ENCODE peak calls at places on chromosome 5, in four cellular contexts. One of them, this sample, is unnamed.
A peak's percentile ranks its signal among the peaks of the same experiment; 100 is the strongest.

GRCh38 chr5:16935271-16936149 is 578 bp downstream of the MYO10 start:
- DNase-seq in K562: no peak
- DNase-seq in IMR-90: no peak
- DNase-seq in GM12878: no peak
- DNase-seq in this sample: peak; percentile 87

GRCh38 chr5:14503681-14504331 is 77.8 kb upstream of the OTULINL start:
- DNase-seq in IMR-90: no peak
- DNase-seq in K562: no peak
- DNase-seq in GM12878: no peak
- DNase-seq in this sample: no peak

GRCh38 chr5:122816726-122817125 is 28.7 kb upstream of the SNX24 start:
- DNase-seq in GM12878: no peak
- DNase-seq in IMR-90: no peak
- DNase-seq in K562: no peak
- DNase-seq in this sample: no peak

GRCh38 chr5:137582218-137582617 is 83.1 kb upstream of the SPOCK1 start:
- DNase-seq in GM12878: no peak
- DNase-seq in IMR-90: no peak
- DNase-seq in K562: no peak
- DNase-seq in this sample: no peak

GRCh38 chr5:95723632-95724369 is 7.3 kb upstream of the RHOBTB3 start:
- DNase-seq in K562: peak; percentile 81
- DNase-seq in IMR-90: peak; percentile 58
- DNase-seq in GM12878: no peak
- DNase-seq in this sample: no peak

GRCh38 chr5:138018844-138019243 is 14.0 kb downstream of the FAM13B start:
- DNase-seq in GM12878: no peak
- DNase-seq in IMR-90: peak; percentile 45
- DNase-seq in K562: no peak
- DNase-seq in this sample: no peak

GRCh38 chr5:164301136-164301535 is 795.7 kb downstream of the MAT2B start:
- DNase-seq in K562: no peak
- DNase-seq in IMR-90: no peak
- DNase-seq in GM12878: no peak
- DNase-seq in this sample: no peak

GRCh38 chr5:56060276-56061110 is 65.7 kb upstream of the IL6ST start:
- DNase-seq in K562: no peak
- DNase-seq in GM12878: no peak
- DNase-seq in IMR-90: no peak
- DNase-seq in this sample: no peak

GRCh38 chr5:96896806-96897205 is 20.5 kb downstream of the ERAP2 start:
- DNase-seq in GM12878: no peak
- DNase-seq in IMR-90: no peak
- DNase-seq in K562: no peak
- DNase-seq in this sample: no peak

GRCh38 chr5:33659526-33660169 is 218.9 kb downstream of the TARS1 start:
- DNase-seq in K562: no peak
- DNase-seq in GM12878: no peak
- DNase-seq in IMR-90: no peak
- DNase-seq in this sample: no peak

GRCh38 chr5:91641730-91642350 is 258.7 kb upstream of the ARRDC3 start:
- DNase-seq in K562: peak; percentile 25
- DNase-seq in GM12878: no peak
- DNase-seq in IMR-90: peak; percentile 41
- DNase-seq in this sample: no peak

GRCh38 chr5:138697720-138698360 is 55.4 kb upstream of the CTNNA1 start:
- DNase-seq in K562: no peak
- DNase-seq in GM12878: no peak
- DNase-seq in IMR-90: no peak
- DNase-seq in this sample: no peak

GRCh38 chr5:126106032-126106431 is 317.2 kb upstream of the GRAMD2B start:
- DNase-seq in IMR-90: no peak
- DNase-seq in K562: no peak
- DNase-seq in GM12878: no peak
- DNase-seq in this sample: no peak

GRCh38 chr5:88094403-88094802 is 174.2 kb downstream of the TMEM161B start:
- DNase-seq in IMR-90: no peak
- DNase-seq in GM12878: no peak
- DNase-seq in K562: no peak
- DNase-seq in this sample: no peak

GRCh38 chr5:82364497-82364896 is 86.3 kb upstream of the RPS23 start:
- DNase-seq in GM12878: no peak
- DNase-seq in IMR-90: peak; percentile 71
- DNase-seq in K562: peak; percentile 33
- DNase-seq in this sample: no peak

GRCh38 chr5:82367930-82368329 is 89.8 kb upstream of the RPS23 start:
- DNase-seq in IMR-90: no peak
- DNase-seq in GM12878: no peak
- DNase-seq in K562: no peak
- DNase-seq in this sample: no peak

GRCh38 chr5:82365026-82365425 is 86.9 kb upstream of the RPS23 start:
- DNase-seq in K562: no peak
- DNase-seq in IMR-90: no peak
- DNase-seq in GM12878: no peak
- DNase-seq in this sample: no peak

GRCh38 chr5:82363524-82363923 is 85.4 kb upstream of the RPS23 start:
- DNase-seq in GM12878: no peak
- DNase-seq in K562: no peak
- DNase-seq in IMR-90: no peak
- DNase-seq in this sample: no peak

GRCh38 chr5:82365744-82366228 is 87.6 kb upstream of the RPS23 start:
- DNase-seq in GM12878: no peak
- DNase-seq in K562: no peak
- DNase-seq in IMR-90: peak; percentile 80
- DNase-seq in this sample: no peak
- TF ChIP-seq CHD1 in GM12878: no peak
- TF ChIP-seq CHD1 in K562: no peak
- TF ChIP-seq CHD1 in IMR-90: no peak
- TF ChIP-seq CHD1 in this sample: no peak

GRCh38 chr5:167992868-167993267 is 298.6 kb upstream of the WWC1 start:
- DNase-seq in IMR-90: no peak
- DNase-seq in K562: no peak
- DNase-seq in GM12878: no peak
- DNase-seq in this sample: no peak

GRCh38 chr5:167999182-167999581 is 292.3 kb upstream of the WWC1 start:
- DNase-seq in K562: no peak
- DNase-seq in GM12878: no peak
- DNase-seq in IMR-90: no peak
- DNase-seq in this sample: no peak

GRCh38 chr5:167995844-167996400 is 295.5 kb upstream of the WWC1 start:
- DNase-seq in K562: no peak
- DNase-seq in GM12878: no peak
- DNase-seq in IMR-90: no peak
- DNase-seq in this sample: no peak

GRCh38 chr5:167998148-167998767 is 293.2 kb upstream of the WWC1 start:
- DNase-seq in K562: no peak
- DNase-seq in IMR-90: peak; percentile 6
- DNase-seq in GM12878: no peak
- DNase-seq in this sample: no peak

DNA sequence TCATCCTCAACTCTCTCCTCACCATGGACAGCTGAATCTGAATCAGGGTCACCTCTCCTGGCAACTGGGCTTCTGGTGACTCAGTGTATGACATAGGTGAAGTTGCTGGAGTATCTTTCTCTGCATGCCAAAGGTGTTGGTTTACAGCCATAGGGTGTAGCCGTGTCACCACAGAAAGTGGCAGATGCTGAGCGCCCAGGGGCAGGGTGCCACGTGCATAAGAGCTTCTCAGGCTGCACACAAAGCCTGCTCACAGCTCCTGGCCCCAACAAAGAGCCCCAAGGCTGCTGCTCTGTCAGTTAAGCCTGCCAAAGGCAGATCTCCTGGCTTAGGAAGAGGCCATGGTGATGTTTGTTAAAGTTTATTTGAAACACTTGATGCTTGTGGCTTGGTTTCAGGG is 297.7 kb upstream of the WWC1 start:
- DNase-seq in IMR-90: no peak
- DNase-seq in GM12878: no peak
- DNase-seq in K562: no peak
- DNase-seq in this sample: no peak
- TF ChIP-seq CHD1 in IMR-90: no peak
- TF ChIP-seq CHD1 in GM12878: no peak
- TF ChIP-seq CHD1 in K562: no peak
- TF ChIP-seq CHD1 in this sample: no peak

DNA sequence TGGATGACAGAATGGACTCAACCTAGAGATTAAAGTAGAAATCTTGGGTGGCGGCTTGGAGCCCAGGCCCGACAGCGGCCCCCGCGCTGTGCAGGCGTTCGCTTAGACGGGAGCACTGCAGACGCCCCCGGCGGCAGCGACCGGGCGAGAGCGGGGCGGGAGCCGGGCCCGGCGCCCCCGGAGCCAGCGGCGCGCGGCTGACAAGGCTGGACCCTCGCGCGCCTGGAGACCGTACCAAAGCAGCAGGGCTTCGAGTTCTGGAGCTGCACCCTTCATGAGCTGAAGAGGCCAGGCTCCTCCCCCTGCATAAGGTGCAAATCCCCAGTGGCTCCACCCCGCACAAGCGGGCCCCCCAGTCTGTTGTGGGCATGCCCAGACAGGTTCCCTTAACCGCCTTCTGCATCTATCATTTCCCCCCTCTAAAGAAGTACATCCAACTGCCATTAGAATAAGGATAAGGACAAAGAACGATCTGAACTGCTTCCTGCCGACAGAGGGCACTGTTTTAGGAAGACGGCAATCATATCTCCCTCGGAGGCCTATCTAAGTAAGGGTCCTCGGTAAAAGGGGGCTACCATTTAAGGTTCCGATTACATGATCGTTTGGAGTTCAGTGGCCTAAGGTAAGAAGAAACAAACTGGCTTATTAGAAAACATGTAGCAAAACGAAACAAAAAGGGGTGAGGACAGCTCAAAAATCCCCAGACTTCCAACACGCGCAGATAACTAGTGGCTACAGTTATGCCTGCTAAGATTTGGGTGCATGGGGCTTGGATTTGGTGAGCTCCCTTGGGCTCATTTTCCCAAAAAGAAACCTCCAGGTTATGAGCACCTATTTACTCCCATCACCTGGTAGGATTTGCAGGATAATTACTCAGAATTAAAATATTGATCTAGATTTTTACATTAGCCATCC is 66.3 kb downstream of the RGMB start:
- DNase-seq in IMR-90: no peak
- DNase-seq in K562: peak; percentile 13
- DNase-seq in GM12878: no peak
- DNase-seq in this sample: no peak
- TF ChIP-seq CHD1 in IMR-90: no peak
- TF ChIP-seq CHD1 in K562: no peak
- TF ChIP-seq CHD1 in GM12878: no peak
- TF ChIP-seq CHD1 in this sample: no peak

GRCh38 chr5:37738865-37739488 is 100.9 kb downstream of the GDNF start:
- DNase-seq in IMR-90: no peak
- DNase-seq in GM12878: no peak
- DNase-seq in K562: no peak
- DNase-seq in this sample: no peak

GRCh38 chr5:37737326-37738056 is 102.3 kb downstream of the GDNF start:
- DNase-seq in IMR-90: no peak
- DNase-seq in K562: no peak
- DNase-seq in GM12878: no peak
- DNase-seq in this sample: no peak

GRCh38 chr5:37736397-37736796 is 103.4 kb downstream of the GDNF start:
- DNase-seq in GM12878: no peak
- DNase-seq in K562: no peak
- DNase-seq in IMR-90: no peak
- DNase-seq in this sample: no peak

GRCh38 chr5:37739817-37740261 is 100.0 kb downstream of the GDNF start:
- DNase-seq in IMR-90: peak; percentile 61
- DNase-seq in GM12878: no peak
- DNase-seq in K562: no peak
- DNase-seq in this sample: no peak

GRCh38 chr5:37738057-37738691 is 101.7 kb downstream of the GDNF start:
- DNase-seq in K562: no peak
- DNase-seq in IMR-90: peak; percentile 93
- DNase-seq in GM12878: peak; percentile 62
- DNase-seq in this sample: no peak
- TF ChIP-seq CHD1 in K562: no peak
- TF ChIP-seq CHD1 in IMR-90: no peak
- TF ChIP-seq CHD1 in GM12878: no peak
- TF ChIP-seq CHD1 in this sample: no peak

GRCh38 chr5:36570268-36570667 is 36.1 kb upstream of the SLC1A3 start:
- DNase-seq in IMR-90: peak; percentile 20
- DNase-seq in GM12878: no peak
- DNase-seq in K562: no peak
- DNase-seq in this sample: no peak
- TF ChIP-seq CHD1 in IMR-90: no peak
- TF ChIP-seq CHD1 in GM12878: no peak
- TF ChIP-seq CHD1 in K562: no peak
- TF ChIP-seq CHD1 in this sample: no peak

DNA sequence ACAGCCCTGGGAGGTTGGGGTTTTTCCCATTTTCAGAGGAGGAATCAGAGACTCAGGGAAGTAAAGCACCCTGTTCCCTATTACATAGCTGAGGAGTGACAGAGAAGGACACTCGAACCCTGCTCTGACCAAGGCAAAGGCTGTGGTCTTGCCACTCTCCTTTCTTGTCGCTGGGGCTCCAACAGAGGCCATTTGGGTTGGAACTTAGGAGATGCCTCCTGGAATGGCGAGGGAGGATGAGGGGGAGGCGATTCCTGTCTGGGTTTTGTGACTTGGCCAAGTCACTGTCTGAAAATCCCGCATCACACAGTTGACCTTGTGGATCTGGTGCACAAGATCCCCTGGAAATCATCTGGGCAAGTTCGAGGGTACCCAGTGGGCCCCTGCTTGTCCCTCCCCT is 64.0 kb upstream of the HAND1 start:
- DNase-seq in GM12878: no peak
- DNase-seq in K562: no peak
- DNase-seq in IMR-90: no peak
- DNase-seq in this sample: no peak
- TF ChIP-seq CHD1 in GM12878: no peak
- TF ChIP-seq CHD1 in K562: no peak
- TF ChIP-seq CHD1 in IMR-90: no peak
- TF ChIP-seq CHD1 in this sample: no peak

GRCh38 chr5:140322751-140323731 is 20.1 kb upstream of the PFDN1 start:
- DNase-seq in K562: no peak
- DNase-seq in GM12878: no peak
- DNase-seq in IMR-90: peak; percentile 98
- DNase-seq in this sample: no peak
- TF ChIP-seq CHD1 in K562: no peak
- TF ChIP-seq CHD1 in GM12878: no peak
- TF ChIP-seq CHD1 in IMR-90: no peak
- TF ChIP-seq CHD1 in this sample: no peak

GRCh38 chr5:89313804-89314588 is 431.0 kb upstream of the MEF2C start:
- DNase-seq in GM12878: peak; percentile 99
- DNase-seq in K562: peak; percentile 61
- DNase-seq in IMR-90: peak; percentile 96
- DNase-seq in this sample: no peak
- TF ChIP-seq CHD1 in GM12878: no peak
- TF ChIP-seq CHD1 in K562: no peak
- TF ChIP-seq CHD1 in IMR-90: no peak
- TF ChIP-seq CHD1 in this sample: no peak